ENCODE peak calls at places on chromosomes 3 and 15, in four cellular contexts. One of them, this sample, is unnamed.

GRCh38 chr3:39290255-39290654 is 10.4 kb upstream of the CX3CR1 start:
- DNase-seq in activated CD4-positive, alpha-beta T cell treated with anti-CD3 and anti-CD28 coated beads for 24 hours: no peak
- DNase-seq in stimulated activated naive CD8-positive, alpha-beta T cell treated with anti-CD3 and anti-CD28 coated beads, Interleukin-15, Interleukin-2, amounts not matched to agents 100 U/mL and 50 U/mL, for 24 hours: no peak
- DNase-seq in B cell: no peak
- DNase-seq in this sample: no peak

GRCh38 chr15:35061171-35062163 is 23.6 kb downstream of the NANOGP8 start:
- DNase-seq in B cell: no peak
- DNase-seq in activated CD4-positive, alpha-beta T cell treated with anti-CD3 and anti-CD28 coated beads for 24 hours: no peak
- DNase-seq in stimulated activated naive CD8-positive, alpha-beta T cell treated with anti-CD3 and anti-CD28 coated beads, Interleukin-15, Interleukin-2, amounts not matched to agents 100 U/mL and 50 U/mL, for 24 hours: no peak
- DNase-seq in this sample: no peak

GRCh38 chr3:55006277-55006676 is 78.4 kb upstream of the LRTM1 start:
- DNase-seq in stimulated activated naive CD8-positive, alpha-beta T cell treated with anti-CD3 and anti-CD28 coated beads, Interleukin-15, Interleukin-2, amounts not matched to agents 100 U/mL and 50 U/mL, for 24 hours: no peak
- DNase-seq in B cell: no peak
- DNase-seq in activated CD4-positive, alpha-beta T cell treated with anti-CD3 and anti-CD28 coated beads for 24 hours: no peak
- DNase-seq in this sample: no peak

GRCh38 chr3:182618085-182618732 is 175.1 kb upstream of the ATP11B start:
- DNase-seq in stimulated activated naive CD8-positive, alpha-beta T cell treated with anti-CD3 and anti-CD28 coated beads, Interleukin-15, Interleukin-2, amounts not matched to agents 100 U/mL and 50 U/mL, for 24 hours: no peak
- DNase-seq in B cell: no peak
- DNase-seq in activated CD4-positive, alpha-beta T cell treated with anti-CD3 and anti-CD28 coated beads for 24 hours: no peak
- DNase-seq in this sample: no peak

GRCh38 chr15:41892621-41893421 is 1.0 kb downstream of the SPTBN5 start:
- DNase-seq in stimulated activated naive CD8-positive, alpha-beta T cell treated with anti-CD3 and anti-CD28 coated beads, Interleukin-15, Interleukin-2, amounts not matched to agents 100 U/mL and 50 U/mL, for 24 hours: no peak
- DNase-seq in activated CD4-positive, alpha-beta T cell treated with anti-CD3 and anti-CD28 coated beads for 24 hours: peak
- DNase-seq in B cell: no peak
- DNase-seq in this sample: no peak

GRCh38 chr3:33377931-33378330 is 62.3 kb downstream of the UBP1 start:
- DNase-seq in stimulated activated naive CD8-positive, alpha-beta T cell treated with anti-CD3 and anti-CD28 coated beads, Interleukin-15, Interleukin-2, amounts not matched to agents 100 U/mL and 50 U/mL, for 24 hours: no peak
- DNase-seq in activated CD4-positive, alpha-beta T cell treated with anti-CD3 and anti-CD28 coated beads for 24 hours: no peak
- DNase-seq in B cell: no peak
- DNase-seq in this sample: no peak

GRCh38 chr15:101048191-101049011 is 129.2 kb downstream of the LRRK1 start:
- DNase-seq in stimulated activated naive CD8-positive, alpha-beta T cell treated with anti-CD3 and anti-CD28 coated beads, Interleukin-15, Interleukin-2, amounts not matched to agents 100 U/mL and 50 U/mL, for 24 hours: no peak
- DNase-seq in activated CD4-positive, alpha-beta T cell treated with anti-CD3 and anti-CD28 coated beads for 24 hours: no peak
- DNase-seq in B cell: no peak
- DNase-seq in this sample: no peak

GRCh38 chr15:83066034-83066760 is 855 bp downstream of the BTBD1 start:
- DNase-seq in B cell: no peak
- DNase-seq in stimulated activated naive CD8-positive, alpha-beta T cell treated with anti-CD3 and anti-CD28 coated beads, Interleukin-15, Interleukin-2, amounts not matched to agents 100 U/mL and 50 U/mL, for 24 hours: no peak
- DNase-seq in activated CD4-positive, alpha-beta T cell treated with anti-CD3 and anti-CD28 coated beads for 24 hours: no peak
- DNase-seq in this sample: no peak

GRCh38 chr3:127628788-127629456 is at the start of gene PODXL2:
- DNase-seq in B cell: no peak
- DNase-seq in activated CD4-positive, alpha-beta T cell treated with anti-CD3 and anti-CD28 coated beads for 24 hours: no peak
- DNase-seq in stimulated activated naive CD8-positive, alpha-beta T cell treated with anti-CD3 and anti-CD28 coated beads, Interleukin-15, Interleukin-2, amounts not matched to agents 100 U/mL and 50 U/mL, for 24 hours: peak
- DNase-seq in this sample: no peak

GRCh38 chr3:160478338-160478737 is 28.8 kb upstream of the TRIM59 start:
- DNase-seq in stimulated activated naive CD8-positive, alpha-beta T cell treated with anti-CD3 and anti-CD28 coated beads, Interleukin-15, Interleukin-2, amounts not matched to agents 100 U/mL and 50 U/mL, for 24 hours: no peak
- DNase-seq in activated CD4-positive, alpha-beta T cell treated with anti-CD3 and anti-CD28 coated beads for 24 hours: no peak
- DNase-seq in B cell: no peak
- DNase-seq in this sample: no peak

GRCh38 chr3:21170964-21171363 is 580.0 kb downstream of the ZNF385D start:
- DNase-seq in activated CD4-positive, alpha-beta T cell treated with anti-CD3 and anti-CD28 coated beads for 24 hours: no peak
- DNase-seq in B cell: no peak
- DNase-seq in stimulated activated naive CD8-positive, alpha-beta T cell treated with anti-CD3 and anti-CD28 coated beads, Interleukin-15, Interleukin-2, amounts not matched to agents 100 U/mL and 50 U/mL, for 24 hours: no peak
- DNase-seq in this sample: no peak

GRCh38 chr3:128372707-128373533 is 93.8 kb downstream of the DNAJB8 start:
- DNase-seq in B cell: no peak
- DNase-seq in stimulated activated naive CD8-positive, alpha-beta T cell treated with anti-CD3 and anti-CD28 coated beads, Interleukin-15, Interleukin-2, amounts not matched to agents 100 U/mL and 50 U/mL, for 24 hours: no peak
- DNase-seq in activated CD4-positive, alpha-beta T cell treated with anti-CD3 and anti-CD28 coated beads for 24 hours: no peak
- DNase-seq in this sample: no peak